ENCODE peak calls at places on chromosomes 2 and 18, in eight cellular contexts. S is CD4-positive, alpha-beta T cell; E is endodermal cell; T is activated CD4-positive, alpha-beta T cell treated with anti-CD3 and anti-CD28 coated beads for 48 hours; V is tibial artery; Y is activated gamma-delta T cell treated with anti-CD3 and anti-CD28 coated beads, Interleukin-2, amount 50 U/mL, for 16 hours; I is activated naive CD4-positive, alpha-beta T cell treated with anti-CD3 and anti-CD28 coated beads, Interleukin-2, amount 50 U/mL, for 72 hours; K is HS-5. C is an unnamed sample.

GRCh38 chr2:232522014-232522854 is 2.0 kb downstream of the PRSS56 start:
- DNase-seq in S (peak), T (peak), Y (peak), K (no peak), V (no peak), E (peak), I (no peak), C (peak)

GRCh38 chr2:201158111-201158929 is 24.6 kb upstream of the CASP10 start:
- DNase-seq in K (peak), I (no peak), T (peak), S (peak), V (peak), E (peak), Y (peak), C (peak)

GRCh38 chr2:214591359-214591758 is 180.5 kb downstream of the VWC2L start:
- DNase-seq in E (no peak), V (no peak), T (no peak), Y (no peak), K (no peak), S (no peak), I (no peak), C (no peak)

GRCh38 chr2:38648107-38648761 is 17.7 kb upstream of the GALM start:
- DNase-seq in T (no peak), K (no peak), Y (no peak), E (no peak), S (no peak), I (no peak), V (no peak), C (no peak)

GRCh38 chr2:49251766-49252165 is 97.5 kb upstream of the FSHR start:
- DNase-seq in K (peak), V (no peak), Y (no peak), E (no peak), T (no peak), S (no peak), I (no peak), C (no peak)

GRCh38 chr2:98442488-98442887 is 2.2 kb upstream of the INPP4A start:
- DNase-seq in S (no peak), V (no peak), K (no peak), Y (no peak), I (no peak), T (no peak), E (peak), C (no peak)

GRCh38 chr2:128438586-128438985 is 119.9 kb upstream of the HS6ST1 start:
- DNase-seq in K (no peak), S (no peak), E (peak), T (no peak), I (peak), Y (no peak), V (peak), C (no peak)

GRCh38 chr18:51658436-51658835 is 461.0 kb upstream of the MEX3C start:
- DNase-seq in V (no peak), Y (no peak), K (no peak), I (no peak), E (peak), T (no peak), S (no peak), C (no peak)

GRCh38 chr18:79548986-79549637 is 130.5 kb upstream of the CTDP1 start:
- DNase-seq in I (peak), E (peak), T (no peak), V (peak), K (no peak), S (no peak), Y (no peak), C (no peak)

GRCh38 chr2:224518806-224519580 is 66.2 kb downstream of the CUL3 start:
- DNase-seq in K (peak), T (no peak), S (no peak), I (no peak), Y (no peak), E (no peak), V (no peak), C (no peak)

GRCh38 chr2:112812318-112813042 is 24.1 kb downstream of the IL1B start:
- DNase-seq in T (no peak), E (no peak), V (no peak), Y (no peak), I (no peak), S (no peak), K (peak), C (no peak)

GRCh38 chr2:8569332-8569930 is 112.4 kb upstream of the ID2 start:
- DNase-seq in Y (no peak), I (no peak), S (no peak), E (no peak), K (no peak), T (no peak), V (no peak), C (no peak)

GRCh38 chr2:38165698-38166097 is 89.7 kb upstream of the CYP1B1 start:
- DNase-seq in I (no peak), V (no peak), S (no peak), Y (no peak), E (no peak), K (no peak), T (no peak), C (no peak)

GRCh38 chr2:138867341-138867740 is 87.2 kb upstream of the NXPH2 start:
- DNase-seq in S (no peak), V (no peak), Y (no peak), I (no peak), K (no peak), T (no peak), E (no peak), C (no peak)

GRCh38 chr2:70921839-70922590 is 13.7 kb upstream of the ATP6V1B1 start:
- DNase-seq in T (no peak), E (peak), V (peak), Y (no peak), S (no peak), K (no peak), I (no peak), C (no peak)

GRCh38 chr18:60978338-60978737 is 354.9 kb upstream of the CDH20 start:
- DNase-seq in T (no peak), I (no peak), E (no peak), V (no peak), S (no peak), K (peak), Y (no peak), C (no peak)

GRCh38 chr18:55323051-55323994 is 264.7 kb downstream of the TCF4 start:
- DNase-seq in I (no peak), V (no peak), S (no peak), Y (no peak), E (no peak), K (no peak), T (no peak), C (no peak)

GRCh38 chr2:157922815-157923214 is 46.7 kb upstream of the ACVR1 start:
- DNase-seq in S (no peak), Y (no peak), K (no peak), I (no peak), V (no peak), T (no peak), E (no peak), C (no peak)

GRCh38 chr2:237967463-237967871 is 653 bp downstream of the UBE2F start:
- DNase-seq in V (peak), Y (no peak), E (peak), I (no peak), S (no peak), T (no peak), K (no peak), C (peak)

GRCh38 chr2:32502941-32503340 is 124.9 kb upstream of the TTC27 start:
- DNase-seq in I (no peak), K (no peak), S (no peak), E (no peak), V (no peak), T (no peak), Y (no peak), C (no peak)

GRCh38 chr2:110211938-110212858 is at the start of gene MTLN:
- DNase-seq in I (peak), E (peak), Y (peak), K (peak), T (peak), V (peak), S (peak), C (peak)

GRCh38 chr2:86787701-86788100 is 3.0 kb downstream of the CD8A start:
- DNase-seq in S (no peak), K (no peak), E (no peak), Y (no peak), V (no peak), I (no peak), T (no peak), C (no peak)

GRCh38 chr2:66270247-66270646 is 164.7 kb upstream of the MEIS1 start:
- DNase-seq in S (no peak), V (no peak), E (peak), Y (no peak), T (no peak), I (no peak), K (no peak), C (no peak)

GRCh38 chr2:240390091-240391073 is 45.1 kb upstream of the GPC1 start:
- DNase-seq in K (no peak), S (no peak), T (no peak), I (no peak), V (peak), Y (no peak), E (no peak), C (no peak)

GRCh38 chr2:3422161-3422767 is 42.8 kb downstream of the TRAPPC12 start:
- DNase-seq in E (no peak), T (no peak), V (no peak), I (no peak), Y (no peak), K (no peak), S (no peak), C (no peak)

GRCh38 chr2:226699321-226699720 is 100.3 kb downstream of the IRS1 start:
- DNase-seq in Y (no peak), V (peak), E (no peak), S (no peak), K (no peak), I (no peak), T (no peak), C (peak)

GRCh38 chr2:134021830-134022524 is 231.9 kb upstream of the MGAT5 start:
- DNase-seq in K (no peak), E (no peak), I (no peak), S (no peak), V (no peak), T (peak), Y (no peak), C (no peak)

GRCh38 chr2:118046628-118047210 is 32.8 kb upstream of the CCDC93 start:
- DNase-seq in K (peak), Y (no peak), I (no peak), T (no peak), V (no peak), S (no peak), E (no peak), C (no peak)

GRCh38 chr2:64945973-64946736 is 43.0 kb upstream of the SLC1A4 start:
- DNase-seq in T (peak), Y (peak), V (no peak), S (peak), E (no peak), I (peak), K (no peak), C (no peak)

GRCh38 chr2:69181806-69182427 is 168.9 kb downstream of the ANTXR1 start:
- DNase-seq in I (no peak), S (no peak), E (no peak), V (no peak), T (no peak), Y (no peak), K (no peak), C (no peak)

GRCh38 chr2:56009758-56010534 is 86.4 kb upstream of the EFEMP1 start:
- DNase-seq in T (no peak), V (no peak), E (no peak), K (peak), I (no peak), S (no peak), Y (no peak), C (no peak)

GRCh38 chr2:235766206-235766794 is 272.5 kb downstream of the AGAP1 start:
- DNase-seq in K (peak), E (peak), T (peak), S (peak), V (peak), I (no peak), Y (peak), C (no peak)

GRCh38 chr2:234412726-234413125 is 84.2 kb downstream of the ARL4C start:
- DNase-seq in T (no peak), S (no peak), V (no peak), K (no peak), Y (no peak), E (no peak), I (no peak), C (no peak)

GRCh38 chr2:30408961-30409387 is 38.1 kb upstream of the LCLAT1 start:
- DNase-seq in E (no peak), I (no peak), K (no peak), Y (no peak), V (no peak), T (no peak), S (no peak), C (no peak)

GRCh38 chr2:43224571-43225092 is 1.8 kb downstream of the ZFP36L2 start:
- DNase-seq in K (no peak), S (peak), V (no peak), E (peak), I (peak), Y (no peak), T (peak), C (peak)

GRCh38 chr2:217220228-217221013 is 360.6 kb upstream of the TNP1 start:
- DNase-seq in K (no peak), T (no peak), V (no peak), I (no peak), E (no peak), S (no peak), Y (no peak), C (no peak)

GRCh38 chr2:45272549-45273245 is 263.4 kb upstream of the SIX2 start:
- DNase-seq in K (no peak), E (no peak), I (no peak), T (no peak), S (no peak), V (no peak), Y (no peak), C (no peak)

GRCh38 chr2:41033127-41033526 is 581.2 kb upstream of the SLC8A1 start:
- DNase-seq in Y (no peak), S (no peak), E (peak), I (no peak), T (no peak), K (no peak), V (no peak), C (no peak)

GRCh38 chr2:236748385-236748784 is 178.8 kb downstream of the ACKR3 start:
- DNase-seq in I (no peak), T (no peak), K (no peak), V (peak), E (no peak), S (no peak), Y (no peak), C (peak)

GRCh38 chr2:178237488-178238143 is 43.3 kb downstream of the OSBPL6 start:
- DNase-seq in T (no peak), Y (no peak), I (no peak), S (no peak), E (no peak), V (no peak), K (no peak), C (no peak)